ENCODE peak calls at places on chromosomes 4 and X, in nine cellular contexts. S is cerebellar cortex; T is ascending aorta; Z is BE2C; D is memory B cell; P is NCI-H1436; J is stimulated activated CD4-positive, alpha-beta T cell treated with anti-CD3 and anti-CD28 coated beads, Interleukin-2, amount 100 ng/mL, for 24 hours; U is HS-5; K is GM19239. G is an unnamed sample.

GRCh38 chr4:113316879-113317278 is 267.4 kb downstream of the ANK2 start:
- DNase-seq in S (peak; percentile 89), T (no peak), Z (peak; percentile 25), D (peak; percentile 12), P (no peak), J (no peak), U (no peak), K (peak; percentile 33), G (peak; percentile 20)

GRCh38 chr4:7383251-7383650 is 51.5 kb downstream of the PSAPL1 start:
- DNase-seq in S (peak; percentile 16), T (no peak), Z (no peak), D (no peak), P (no peak), J (peak; percentile 11), U (no peak), K (no peak), G (peak; percentile 20)

GRCh38 chr4:151331276-151332042 is 6.1 kb upstream of the SH3D19 start:
- DNase-seq in S (no peak), T (no peak), Z (no peak), D (no peak), P (no peak), J (no peak), U (no peak), K (no peak), G (no peak)

GRCh38 chr4:26131711-26132110 is 189.1 kb upstream of the RBPJ start:
- DNase-seq in S (no peak), T (no peak), Z (no peak), D (no peak), P (no peak), J (no peak), U (no peak), K (peak; percentile 6), G (no peak)

GRCh38 chr4:152321923-152322322 is 214.0 kb downstream of the FBXW7 start:
- DNase-seq in S (no peak), T (no peak), Z (no peak), D (no peak), P (no peak), J (no peak), U (no peak), K (no peak), G (no peak)

GRCh38 chr4:15541941-15542340 is 72.3 kb downstream of the CC2D2A start:
- DNase-seq in S (no peak), T (no peak), Z (no peak), D (no peak), P (no peak), J (no peak), U (no peak), K (no peak), G (no peak)

GRCh38 chrX:67614414-67614813 is 70.6 kb downstream of the AR start:
- DNase-seq in S (no peak), T (no peak), Z (no peak), D (no peak), P (no peak), J (no peak), U (no peak), K (no peak), G (no peak)

GRCh38 chrX:2969021-2969420 is 37.3 kb upstream of the ARSH start:
- DNase-seq in S (no peak), T (no peak), Z (no peak), D (no peak), P (no peak), J (no peak), U (no peak), K (no peak), G (no peak)

GRCh38 chrX:77085372-77085771 is 361.8 kb upstream of the FGF16 start:
- DNase-seq in S (no peak), T (no peak), Z (no peak), D (no peak), P (no peak), J (no peak), U (no peak), K (no peak), G (no peak)

GRCh38 chrX:38052096-38052495 is 45.7 kb downstream of the SYTL5 start:
- DNase-seq in S (no peak), T (no peak), Z (no peak), D (no peak), P (no peak), J (no peak), U (peak; percentile 72), K (no peak), G (no peak)

GRCh38 chr4:183602444-183603102 is 56.4 kb downstream of the RWDD4 start:
- DNase-seq in S (peak; percentile 38), T (no peak), Z (no peak), D (no peak), P (peak; percentile 11), J (no peak), U (no peak), K (no peak), G (no peak)

GRCh38 chrX:46587753-46588171 is 14.2 kb downstream of the CHST7 start:
- DNase-seq in S (no peak), T (no peak), Z (no peak), D (no peak), P (no peak), J (no peak), U (no peak), K (no peak), G (no peak)

GRCh38 chr4:38182334-38182998 is 222.3 kb downstream of the PTTG2 start:
- DNase-seq in S (no peak), T (no peak), Z (no peak), D (no peak), P (no peak), J (no peak), U (no peak), K (no peak), G (no peak)

GRCh38 chr4:141524116-141524515 is 112.3 kb upstream of the IL15 start:
- DNase-seq in S (no peak), T (no peak), Z (no peak), D (no peak), P (no peak), J (no peak), U (peak; percentile 16), K (no peak), G (no peak)

GRCh38 chr4:118910221-118910620 is 21.6 kb downstream of the SYNPO2 start:
- DNase-seq in S (no peak), T (no peak), Z (no peak), D (no peak), P (no peak), J (no peak), U (no peak), K (no peak), G (no peak)

GRCh38 chrX:13064599-13065143 is 20.3 kb upstream of the FAM9C start:
- DNase-seq in S (no peak), T (no peak), Z (no peak), D (no peak), P (no peak), J (no peak), U (no peak), K (no peak), G (no peak)

GRCh38 chr4:119087656-119088055 is 48.0 kb upstream of the MYOZ2 start:
- DNase-seq in S (no peak), T (no peak), Z (peak; percentile 89), D (no peak), P (peak; percentile 12), J (no peak), U (no peak), K (no peak), G (no peak)

GRCh38 chr4:154781983-154782293 is 866 bp downstream of the RBM46 start:
- DNase-seq in S (no peak), T (no peak), Z (no peak), D (no peak), P (no peak), J (no peak), U (no peak), K (no peak), G (no peak)

GRCh38 chrX:98380556-98380955 is 1496.8 kb downstream of the RPA4 start:
- DNase-seq in S (no peak), T (no peak), Z (no peak), D (no peak), P (no peak), J (no peak), U (no peak), K (no peak), G (no peak)

GRCh38 chr4:113901994-113902787 is 77.3 kb downstream of the ARSJ start:
- DNase-seq in S (peak; percentile 96), T (no peak), Z (no peak), D (no peak), P (no peak), J (peak; percentile 61), U (no peak), K (no peak), G (no peak)

GRCh38 chr4:185817403-185817818 is 5.4 kb upstream of the SORBS2 start:
- DNase-seq in S (no peak), T (no peak), Z (no peak), D (no peak), P (no peak), J (no peak), U (no peak), K (no peak), G (no peak)

GRCh38 chr4:71187399-71188196 is 151.2 kb upstream of the SLC4A4 start:
- DNase-seq in S (peak; percentile 64), T (no peak), Z (peak; percentile 11), D (peak; percentile 18), P (no peak), J (peak; percentile 21), U (no peak), K (peak; percentile 24), G (no peak)

GRCh38 chr4:57037982-57038604 is 59.4 kb downstream of the POLR2B start:
- DNase-seq in S (peak; percentile 34), T (no peak), Z (peak; percentile 84), D (no peak), P (peak; percentile 14), J (no peak), U (no peak), K (peak; percentile 8), G (peak; percentile 72)